ENCODE peak calls at places on chromosomes 13 and 19, in eight cellular contexts. O is mammary epithelial cell; T is ascending aorta; R is CD4-positive, alpha-beta T cell; I is type B pancreatic cell; A is uterus; D is fibroblast of mammary gland; L is heart right ventricle. Z is an unnamed sample.

GRCh38 chr13:113098163-113098732 is 7.3 kb upstream of the F7 start:
- DNase-seq in D (no peak), L (no peak), O (no peak), I (no peak), A (no peak), T (no peak), R (no peak), Z (no peak)

GRCh38 chr13:24299488-24300114 is 9.8 kb upstream of the C1QTNF9 start:
- DNase-seq in L (no peak), O (no peak), T (no peak), D (no peak), A (no peak), R (no peak), I (no peak), Z (no peak)

GRCh38 chr13:21541271-21541670 is 62.7 kb downstream of the MICU2 start:
- DNase-seq in I (no peak), T (no peak), L (no peak), R (no peak), O (peak), A (no peak), D (no peak), Z (no peak)

GRCh38 chr13:25046985-25047660 is 48.8 kb upstream of the PABPC3 start:
- DNase-seq in A (no peak), D (peak), L (no peak), O (peak), T (no peak), I (no peak), R (no peak), Z (no peak)

GRCh38 chr13:92175330-92175729 is 776.9 kb downstream of the GPC5 start:
- DNase-seq in D (peak), I (no peak), L (no peak), R (no peak), O (peak), A (no peak), T (no peak), Z (peak)

GRCh38 chr13:94558721-94559120 is 37.2 kb downstream of the TGDS start:
- DNase-seq in O (no peak), L (no peak), I (no peak), A (no peak), R (no peak), T (no peak), D (peak), Z (no peak)

GRCh38 chr13:44432595-44432994 is 59.0 kb downstream of the SERP2 start:
- DNase-seq in T (no peak), D (peak), A (no peak), L (no peak), R (no peak), O (peak), I (no peak), Z (no peak)

GRCh38 chr19:2858864-2859263 is 8.3 kb upstream of the ZNF556 start:
- DNase-seq in L (no peak), I (no peak), T (no peak), D (no peak), R (no peak), A (no peak), O (no peak), Z (no peak)

GRCh38 chr19:13234518-13234917 is 84.3 kb downstream of the IER2 start:
- DNase-seq in T (no peak), O (no peak), D (peak), R (peak), A (peak), L (peak), I (no peak), Z (peak)

GRCh38 chr19:15124572-15125231 is 17.5 kb downstream of the SYDE1 start:
- DNase-seq in R (no peak), T (no peak), A (no peak), I (no peak), D (no peak), L (no peak), O (peak), Z (peak)

GRCh38 chr13:41496420-41497234 is 39.3 kb downstream of the RGCC start:
- DNase-seq in A (no peak), I (no peak), L (no peak), T (no peak), R (no peak), O (no peak), D (peak), Z (no peak)

GRCh38 chr19:964761-965694 is 19.1 kb upstream of the WDR18 start:
- DNase-seq in A (no peak), O (peak), R (no peak), L (no peak), I (no peak), D (peak), T (no peak), Z (no peak)

GRCh38 chr19:962683-963385 is 21.3 kb upstream of the WDR18 start:
- DNase-seq in I (no peak), A (no peak), L (no peak), T (no peak), O (no peak), D (no peak), R (no peak), Z (no peak)

GRCh38 chr19:964116-964520 is 20.0 kb upstream of the WDR18 start:
- DNase-seq in L (no peak), A (no peak), D (no peak), R (no peak), I (no peak), O (no peak), T (no peak), Z (no peak)

GRCh38 chr19:961866-962620 is 22.1 kb upstream of the WDR18 start:
- DNase-seq in A (no peak), D (peak), I (no peak), L (no peak), R (no peak), T (no peak), O (no peak), Z (no peak)

DNA sequence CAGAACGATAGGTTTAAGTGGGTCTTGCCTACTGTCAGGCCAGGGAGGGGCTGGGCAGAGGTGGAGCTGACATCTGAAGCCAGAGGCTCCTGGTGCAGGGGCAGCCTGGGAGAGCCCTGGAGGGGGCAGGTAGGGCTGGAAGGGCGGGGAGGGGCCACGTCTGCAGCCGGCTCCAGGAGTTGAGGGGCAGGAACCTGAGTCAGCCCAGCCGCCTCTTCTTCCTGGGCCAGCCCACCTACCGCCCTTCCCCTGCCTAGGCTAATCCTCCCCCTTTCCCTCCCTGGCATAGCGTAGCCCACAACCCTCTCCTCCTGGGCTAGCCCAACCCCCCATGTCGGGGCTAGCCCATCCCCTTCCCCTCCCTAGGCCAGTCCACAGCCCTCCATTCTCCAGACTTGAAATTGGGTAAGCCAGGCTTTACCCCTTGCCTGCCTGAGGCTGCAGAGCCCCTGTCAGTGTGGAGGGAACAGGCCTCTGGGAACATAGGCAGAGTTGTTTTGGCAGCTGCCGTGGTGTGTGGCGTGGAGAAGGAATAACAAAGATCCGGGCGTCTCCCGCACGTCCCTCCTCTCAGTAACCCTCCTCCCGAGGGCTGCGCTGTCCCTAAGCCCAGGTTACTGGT is 20.6 kb upstream of the WDR18 start:
- DNase-seq in D (no peak), I (no peak), A (no peak), L (no peak), T (no peak), R (no peak), O (no peak), Z (no peak)
- TF ChIP-seq CTCF in D (no peak), I (no peak), A (no peak), L (no peak), T (no peak), R (no peak), O (no peak), Z (no peak)

GRCh38 chr19:40513345-40513678 is 46.5 kb downstream of the SPTBN4 start:
- DNase-seq in I (no peak), R (no peak), L (no peak), D (no peak), O (no peak), A (no peak), T (no peak), Z (no peak)
- TF ChIP-seq CTCF in I (no peak), R (no peak), L (no peak), D (no peak), O (no peak), A (no peak), T (no peak), Z (no peak)

GRCh38 chr19:21934593-21934992 is 76.2 kb downstream of the ZNF208 start:
- DNase-seq in R (no peak), T (no peak), D (no peak), I (no peak), O (no peak), A (no peak), L (no peak), Z (no peak)
- TF ChIP-seq CTCF in R (no peak), T (no peak), D (no peak), I (no peak), O (no peak), A (no peak), L (no peak), Z (no peak)

GRCh38 chr19:42179501-42179817 is 38.0 kb downstream of the DEDD2 start:
- DNase-seq in D (no peak), R (no peak), O (no peak), T (no peak), A (no peak), I (no peak), L (no peak), Z (no peak)
- TF ChIP-seq CTCF in D (no peak), R (peak), O (no peak), T (no peak), A (no peak), I (no peak), L (no peak), Z (no peak)